ENCODE peak calls at places on chromosome 11, in nine cellular contexts. J is ovary, T is IMR-90, O is breast epithelium, Z is H9, L is heart right ventricle, C is cardiac muscle cell, S is astrocyte, G is omental fat pad. X is an unnamed sample.

GRCh38 chr11:114059278-114059983 is at the start of gene ZBTB16:
- DNase-seq in Z (peak; percentile 92), T (no peak), G (no peak), S (no peak), C (peak; percentile 94), J (peak; percentile 91), O (peak; percentile 90), L (peak; percentile 88), X (peak; percentile 46)

GRCh38 chr11:112761911-112762685 is 199.1 kb upstream of the NCAM1 start:
- DNase-seq in G (no peak), S (no peak), J (no peak), L (no peak), O (no peak), T (no peak), Z (no peak), C (no peak), X (no peak)

GRCh38 chr11:9138133-9138453 is 46.7 kb upstream of the SCUBE2 start:
- DNase-seq in J (no peak), G (no peak), Z (no peak), O (no peak), S (no peak), L (no peak), T (no peak), C (no peak), X (no peak)

GRCh38 chr11:44681698-44682097 is 45.1 kb upstream of the TSPAN18 start:
- DNase-seq in S (peak; percentile 56), C (peak; percentile 65), T (peak; percentile 64), O (no peak), Z (no peak), L (no peak), G (no peak), J (no peak), X (no peak)

GRCh38 chr11:47394050-47394321 is 14.4 kb upstream of the SLC39A13 start:
- DNase-seq in S (no peak), L (no peak), J (no peak), T (no peak), O (no peak), Z (peak; percentile 24), C (no peak), G (no peak), X (no peak)

GRCh38 chr11:128251140-128251539 is 336.2 kb downstream of the ETS1 start:
- DNase-seq in Z (no peak), C (peak; percentile 68), J (no peak), S (peak; percentile 44), O (no peak), G (no peak), T (peak; percentile 77), L (no peak), X (no peak)

GRCh38 chr11:75347781-75348613 is 3.5 kb downstream of the ARRB1 start:
- DNase-seq in J (peak; percentile 54), G (no peak), O (no peak), Z (peak; percentile 30), T (peak; percentile 98), S (peak; percentile 94), C (peak; percentile 91), L (peak; percentile 50), X (peak; percentile 3)

GRCh38 chr11:125070699-125071254 is 7.7 kb downstream of the SLC37A2 start:
- DNase-seq in L (peak; percentile 52), J (peak; percentile 17), T (peak; percentile 64), O (no peak), C (peak; percentile 77), G (peak; percentile 50), Z (no peak), S (peak; percentile 47), X (no peak)

GRCh38 chr11:128520206-128520885 is 67.0 kb downstream of the ETS1 start:
- DNase-seq in G (no peak), O (no peak), T (no peak), L (no peak), J (no peak), S (no peak), C (no peak), Z (no peak), X (no peak)

GRCh38 chr11:128058580-128059208 is 528.7 kb downstream of the ETS1 start:
- DNase-seq in S (no peak), T (no peak), C (no peak), Z (no peak), J (no peak), G (no peak), O (no peak), L (no peak), X (no peak)

GRCh38 chr11:74468521-74469280 is 1.4 kb upstream of the KCNE3 start:
- DNase-seq in J (no peak), O (no peak), C (peak; percentile 22), L (no peak), G (no peak), T (no peak), Z (no peak), S (no peak), X (no peak)

GRCh38 chr11:112163875-112164521 is at the start of gene IL18:
- DNase-seq in T (no peak), L (no peak), Z (peak; percentile 67), S (no peak), G (no peak), J (no peak), C (no peak), O (no peak), X (peak; percentile 17)

GRCh38 chr11:2768471-2769408 is 68.9 kb upstream of the KCNQ1OT1 start:
- DNase-seq in O (peak; percentile 50), L (peak; percentile 1), Z (no peak), C (peak; percentile 37), T (peak; percentile 93), S (peak; percentile 78), G (no peak), J (no peak), X (peak; percentile 1)

GRCh38 chr11:96664108-96664507 is 274.3 kb downstream of the JRKL start:
- DNase-seq in S (no peak), Z (no peak), C (peak; percentile 2), O (no peak), L (no peak), G (no peak), J (no peak), T (no peak), X (no peak)

GRCh38 chr11:19679952-19680823 is 32.4 kb upstream of the NAV2 start:
- DNase-seq in G (peak; percentile 68), L (peak; percentile 87), Z (peak; percentile 52), S (peak; percentile 96), C (peak; percentile 97), J (peak; percentile 77), O (peak; percentile 79), T (peak; percentile 99), X (no peak)

GRCh38 chr11:58060939-58061672 is 30.4 kb downstream of the OR6Q1 start:
- DNase-seq in J (no peak), Z (peak; percentile 46), G (no peak), L (no peak), S (peak; percentile 23), T (peak; percentile 50), O (no peak), C (peak; percentile 21), X (no peak)

GRCh38 chr11:65545853-65546216 is 12.3 kb downstream of the LTBP3 start:
- DNase-seq in J (no peak), G (no peak), Z (no peak), L (no peak), O (no peak), T (no peak), S (no peak), C (no peak), X (no peak)

GRCh38 chr11:27120211-27120610 is 79.6 kb downstream of the BBOX1 start:
- DNase-seq in L (no peak), C (no peak), G (no peak), O (no peak), T (no peak), J (no peak), S (peak; percentile 38), Z (no peak), X (no peak)

GRCh38 chr11:115194798-115195101 is 309.5 kb downstream of the CADM1 start:
- DNase-seq in T (peak; percentile 76), G (no peak), C (no peak), S (no peak), L (no peak), O (no peak), J (no peak), Z (no peak), X (no peak)

GRCh38 chr11:32586576-32587190 is 3.1 kb downstream of the EIF3M start:
- DNase-seq in G (no peak), L (no peak), C (peak; percentile 33), O (no peak), S (no peak), T (peak; percentile 24), Z (no peak), J (no peak), X (no peak)

GRCh38 chr11:106076923-106077608 is at the start of gene KBTBD3:
- DNase-seq in L (peak; percentile 99), T (peak; percentile 99), J (peak; percentile 99), C (peak; percentile 100), Z (peak; percentile 99), S (peak; percentile 99), O (peak; percentile 98), G (peak; percentile 87), X (peak; percentile 95)

GRCh38 chr11:1473011-1473628 is 13.5 kb downstream of the MOB2 start:
- DNase-seq in G (no peak), L (no peak), S (no peak), T (no peak), Z (no peak), C (no peak), J (peak; percentile 15), O (no peak), X (no peak)

DNA sequence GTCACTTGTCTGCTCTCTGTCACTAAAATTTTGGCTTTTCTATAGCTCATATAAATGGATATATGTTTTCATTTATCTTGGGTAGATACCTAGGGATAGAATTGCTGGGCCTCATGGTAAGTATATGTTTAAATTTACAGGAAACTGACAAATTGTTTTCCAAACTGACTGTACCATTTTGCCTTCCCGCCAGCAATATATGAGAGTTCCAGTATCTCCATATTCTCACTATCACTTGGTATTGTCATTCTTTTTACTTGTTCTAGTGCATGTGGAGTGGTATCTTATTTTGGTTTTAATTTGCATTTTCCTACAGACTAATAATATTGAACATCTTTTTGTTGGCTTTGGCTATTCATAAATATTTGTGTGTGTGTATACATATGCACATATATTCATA is 101.7 kb downstream of the TMEM135 start:
- DNase-seq in S (no peak), G (no peak), T (no peak), C (no peak), O (no peak), Z (no peak), L (no peak), J (no peak), X (no peak)
- TF ChIP-seq CTCF in S (no peak), G (no peak), T (no peak), C (no peak), O (no peak), Z (no peak), L (no peak), J (no peak), X (no peak)

GRCh38 chr11:72352859-72353551 is 81.3 kb downstream of the CLPB start:
- DNase-seq in S (peak; percentile 54), J (no peak), C (peak; percentile 77), G (no peak), L (peak; percentile 6), T (peak; percentile 85), Z (peak; percentile 62), O (no peak), X (peak; percentile 7)
- TF ChIP-seq CTCF in S (peak; percentile 42), J (no peak), C (peak; percentile 62), G (no peak), L (peak; percentile 43), T (peak; percentile 69), Z (peak; percentile 51), O (no peak), X (no peak)

GRCh38 chr11:68632802-68633201 is 51.5 kb upstream of the GAL start:
- DNase-seq in Z (peak; percentile 87), T (peak; percentile 70), G (no peak), J (no peak), L (no peak), C (peak; percentile 82), O (no peak), S (peak; percentile 43), X (peak; percentile 59)
- TF ChIP-seq CTCF in Z (peak; percentile 90), T (peak; percentile 68), G (no peak), J (no peak), L (peak; percentile 45), C (peak; percentile 72), O (peak; percentile 23), S (peak; percentile 68), X (peak; percentile 26)

GRCh38 chr11:103927535-103927934 is 108.9 kb upstream of the DDI1 start:
- DNase-seq in C (peak; percentile 67), J (no peak), T (peak; percentile 58), O (no peak), L (no peak), S (no peak), G (no peak), Z (no peak), X (no peak)
- TF ChIP-seq CTCF in C (peak; percentile 42), J (no peak), T (peak; percentile 62), O (no peak), L (peak; percentile 54), S (no peak), G (no peak), Z (peak; percentile 45), X (no peak)